ENCODE peak calls at places on chromosomes 3 and 15, in four cellular contexts. One of them, this sample, is unnamed.

GRCh38 chr15:84840741-84841429 is 23.7 kb downstream of the ALPK3 start:
- DNase-seq in GM12878: no peak
- DNase-seq in K562: no peak
- DNase-seq in HepG2: peak
- DNase-seq in this sample: no peak

GRCh38 chr15:73865379-73865778 is 8.0 kb upstream of the TBC1D21 start:
- DNase-seq in GM12878: no peak
- DNase-seq in K562: no peak
- DNase-seq in HepG2: no peak
- DNase-seq in this sample: no peak

GRCh38 chr3:185744997-185745843 is 79.6 kb downstream of the IGF2BP2 start:
- DNase-seq in GM12878: peak
- DNase-seq in HepG2: peak
- DNase-seq in K562: no peak
- DNase-seq in this sample: no peak

GRCh38 chr3:134357914-134358811 is 16.1 kb downstream of the AMOTL2 start:
- DNase-seq in K562: peak
- DNase-seq in GM12878: no peak
- DNase-seq in HepG2: peak
- DNase-seq in this sample: no peak

GRCh38 chr3:143146875-143147274 is 27.3 kb downstream of the CHST2 start:
- DNase-seq in K562: no peak
- DNase-seq in HepG2: no peak
- DNase-seq in GM12878: no peak
- DNase-seq in this sample: no peak

GRCh38 chr15:49238342-49238741 is 68.3 kb downstream of the GALK2 start:
- DNase-seq in GM12878: no peak
- DNase-seq in HepG2: no peak
- DNase-seq in K562: no peak
- DNase-seq in this sample: no peak

GRCh38 chr15:94238539-94239118 is 7.3 kb downstream of the MCTP2 start:
- DNase-seq in HepG2: no peak
- DNase-seq in K562: no peak
- DNase-seq in GM12878: no peak
- DNase-seq in this sample: no peak

GRCh38 chr3:10867384-10867783 is 51.4 kb downstream of the SLC6A11 start:
- DNase-seq in HepG2: no peak
- DNase-seq in GM12878: no peak
- DNase-seq in K562: peak
- DNase-seq in this sample: peak

GRCh38 chr3:157261000-157261399 is 101.1 kb upstream of the CCNL1 start:
- DNase-seq in HepG2: no peak
- DNase-seq in K562: no peak
- DNase-seq in GM12878: no peak
- DNase-seq in this sample: no peak

GRCh38 chr15:60970246-60971170 is 258.6 kb downstream of the RORA start:
- DNase-seq in K562: no peak
- DNase-seq in GM12878: no peak
- DNase-seq in HepG2: no peak
- DNase-seq in this sample: no peak

GRCh38 chr15:53586815-53587214 is 172.6 kb downstream of the WDR72 start:
- DNase-seq in HepG2: peak
- DNase-seq in K562: peak
- DNase-seq in GM12878: no peak
- DNase-seq in this sample: peak

GRCh38 chr15:74908635-74909034 is 2.0 kb upstream of the FAM219B start:
- DNase-seq in GM12878: no peak
- DNase-seq in HepG2: no peak
- DNase-seq in K562: no peak
- DNase-seq in this sample: no peak

GRCh38 chr15:74907277-74907870 is 723 bp upstream of the FAM219B start:
- DNase-seq in HepG2: no peak
- DNase-seq in K562: no peak
- DNase-seq in GM12878: no peak
- DNase-seq in this sample: no peak

GRCh38 chr15:74904190-74904805 is 2.4 kb downstream of the FAM219B start:
- DNase-seq in HepG2: no peak
- DNase-seq in GM12878: no peak
- DNase-seq in K562: no peak
- DNase-seq in this sample: no peak

GRCh38 chr15:74906450-74907276 is at the start of gene FAM219B:
- DNase-seq in HepG2: peak
- DNase-seq in K562: peak
- DNase-seq in GM12878: peak
- DNase-seq in this sample: peak

DNA sequence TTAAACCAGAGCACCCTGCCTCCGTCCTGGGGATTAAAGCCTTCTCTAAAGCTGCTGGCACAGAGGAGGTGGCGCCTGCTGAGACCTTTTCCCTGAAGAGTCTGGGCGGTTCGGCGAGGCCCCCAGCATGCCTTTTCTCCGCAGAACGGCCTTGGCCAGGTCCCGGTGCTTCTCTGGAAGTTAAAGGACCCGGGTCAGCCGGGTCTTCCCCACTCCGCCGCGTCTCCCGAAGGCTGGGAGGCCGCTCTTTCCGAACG is 530 bp downstream of the FAM219B start:
- DNase-seq in GM12878: no peak
- DNase-seq in HepG2: no peak
- DNase-seq in K562: no peak
- DNase-seq in this sample: no peak
- TF ChIP-seq FOXK2 in GM12878: no peak
- TF ChIP-seq FOXK2 in HepG2: no peak
- TF ChIP-seq FOXK2 in K562: no peak
- TF ChIP-seq FOXK2 in this sample: no peak

GRCh38 chr3:69806735-69807438 is 67.6 kb downstream of the MITF start:
- DNase-seq in HepG2: no peak
- DNase-seq in GM12878: no peak
- DNase-seq in K562: no peak
- DNase-seq in this sample: no peak
- TF ChIP-seq TARDBP in HepG2: no peak
- TF ChIP-seq TARDBP in GM12878: no peak
- TF ChIP-seq TARDBP in K562: no peak
- TF ChIP-seq TARDBP in this sample: no peak

DNA sequence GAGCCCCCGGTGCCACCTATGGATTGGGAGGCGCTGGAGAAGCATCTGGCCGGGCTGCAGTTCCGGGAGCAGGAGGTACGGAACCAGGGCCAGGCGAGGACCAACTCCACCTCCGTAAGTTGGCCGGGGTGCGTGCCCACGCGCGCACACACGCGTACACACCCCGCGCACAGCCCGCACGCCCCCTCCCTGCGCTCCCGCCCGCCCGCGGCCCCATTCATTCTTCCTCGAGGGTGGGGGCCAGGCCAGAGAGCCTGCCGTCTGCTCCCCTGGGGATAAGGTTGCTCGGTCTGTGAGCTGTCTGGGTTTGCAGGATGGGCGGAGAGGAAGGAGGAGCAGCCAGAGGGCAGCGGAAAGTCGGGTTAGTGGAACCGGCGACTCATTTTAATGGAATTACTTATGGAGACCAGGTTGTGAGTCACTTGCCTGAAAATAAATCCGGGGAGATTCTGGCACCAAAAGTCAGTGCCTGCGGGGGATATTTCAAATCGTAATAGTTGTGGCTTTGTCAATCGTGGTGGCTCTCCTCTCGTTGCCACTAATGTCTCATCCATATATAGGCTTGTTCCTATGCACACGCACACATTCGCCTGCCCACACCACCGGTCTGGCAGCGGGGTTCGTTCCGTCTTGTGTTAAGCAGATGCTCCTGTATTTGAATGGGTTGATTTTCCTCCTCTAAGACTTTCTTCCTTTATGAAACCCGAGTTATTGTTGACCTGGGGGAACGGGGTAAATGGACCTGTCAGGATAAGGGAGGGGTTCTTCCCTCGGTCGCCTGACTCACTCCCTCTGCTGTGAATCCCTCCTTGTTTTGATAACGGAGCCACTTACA is 223.4 kb upstream of the IL12A start:
- DNase-seq in K562: no peak
- DNase-seq in GM12878: no peak
- DNase-seq in HepG2: no peak
- DNase-seq in this sample: peak
- TF ChIP-seq SP1 in K562: no peak
- TF ChIP-seq SP1 in GM12878: no peak
- TF ChIP-seq SP1 in HepG2: no peak
- TF ChIP-seq SP1 in this sample: no peak

GRCh38 chr3:53219897-53220483 is 35.8 kb downstream of the TKT start:
- DNase-seq in GM12878: peak
- DNase-seq in K562: peak
- DNase-seq in HepG2: peak
- DNase-seq in this sample: peak
- TF ChIP-seq FOXK2 in GM12878: no peak
- TF ChIP-seq FOXK2 in K562: no peak
- TF ChIP-seq FOXK2 in HepG2: no peak
- TF ChIP-seq FOXK2 in this sample: no peak

GRCh38 chr3:168248383-168249047 is 152.8 kb upstream of the GOLIM4 start:
- DNase-seq in HepG2: no peak
- DNase-seq in GM12878: no peak
- DNase-seq in K562: no peak
- DNase-seq in this sample: peak
- TF ChIP-seq TARDBP in HepG2: no peak
- TF ChIP-seq TARDBP in GM12878: no peak
- TF ChIP-seq TARDBP in K562: no peak
- TF ChIP-seq TARDBP in this sample: no peak

GRCh38 chr15:76647612-76648011 is 257.5 kb downstream of the SCAPER start:
- DNase-seq in HepG2: peak
- DNase-seq in K562: no peak
- DNase-seq in GM12878: no peak
- DNase-seq in this sample: no peak

DNA sequence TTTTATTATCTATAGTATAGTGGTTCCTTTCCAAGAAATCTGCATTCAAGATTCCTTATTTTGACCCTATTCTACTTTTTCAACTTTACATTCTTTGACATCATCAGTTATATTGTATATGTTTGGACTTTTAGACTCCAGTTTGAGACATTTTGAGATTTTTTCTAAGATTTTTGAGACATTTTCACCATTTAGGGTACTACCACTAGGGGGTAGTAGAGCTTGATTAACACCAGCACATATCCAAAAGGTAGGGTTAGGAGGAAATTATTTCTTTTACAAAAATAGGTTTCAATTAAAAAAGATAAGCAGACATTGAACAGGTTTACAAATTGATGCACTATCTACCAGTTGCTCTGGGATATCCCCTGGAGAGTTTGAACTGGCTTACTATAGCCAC is 262.5 kb downstream of the SCAPER start:
- DNase-seq in K562: no peak
- DNase-seq in GM12878: no peak
- DNase-seq in HepG2: no peak
- DNase-seq in this sample: no peak
- TF ChIP-seq SP1 in K562: no peak
- TF ChIP-seq SP1 in GM12878: no peak
- TF ChIP-seq SP1 in HepG2: no peak
- TF ChIP-seq SP1 in this sample: no peak

GRCh38 chr3:170690133-170690981 is 104.5 kb upstream of the SLC7A14 start:
- DNase-seq in GM12878: no peak
- DNase-seq in K562: peak
- DNase-seq in HepG2: peak
- DNase-seq in this sample: peak
- TF ChIP-seq FOXK2 in GM12878: no peak
- TF ChIP-seq FOXK2 in K562: no peak
- TF ChIP-seq FOXK2 in HepG2: no peak
- TF ChIP-seq FOXK2 in this sample: no peak

DNA sequence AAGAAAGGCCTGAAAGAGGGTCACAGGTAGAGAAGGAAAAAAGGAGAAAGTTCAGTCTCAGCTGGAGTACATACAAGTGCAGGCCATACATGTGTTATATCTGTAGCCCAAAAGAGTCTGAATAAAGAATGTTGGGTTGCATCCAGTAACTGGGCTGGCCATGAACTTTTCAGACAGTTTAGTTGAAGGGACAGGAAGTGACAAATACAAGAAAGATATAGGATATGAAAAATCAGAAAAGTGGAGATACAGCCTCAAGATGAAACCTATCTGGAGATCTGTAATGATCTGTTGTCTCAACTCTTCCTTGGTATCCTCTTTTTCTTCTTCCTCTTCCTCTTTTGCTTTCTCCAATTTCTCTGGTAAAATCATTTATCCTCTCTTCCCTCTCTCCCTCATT is 671.7 kb downstream of the MECOM start:
- DNase-seq in GM12878: no peak
- DNase-seq in HepG2: no peak
- DNase-seq in K562: no peak
- DNase-seq in this sample: no peak
- TF ChIP-seq TARDBP in GM12878: no peak
- TF ChIP-seq TARDBP in HepG2: no peak
- TF ChIP-seq TARDBP in K562: no peak
- TF ChIP-seq TARDBP in this sample: no peak

GRCh38 chr3:31275038-31275562 is 257.6 kb upstream of the STT3B start:
- DNase-seq in K562: no peak
- DNase-seq in GM12878: no peak
- DNase-seq in HepG2: peak
- DNase-seq in this sample: no peak
- TF ChIP-seq SP1 in K562: no peak
- TF ChIP-seq SP1 in GM12878: no peak
- TF ChIP-seq SP1 in HepG2: no peak
- TF ChIP-seq SP1 in this sample: no peak